ENCODE peak calls at places on chromosomes 11 and 22, in four cellular contexts. Q is fibroblast of lung, U is PC-3, N is IMR-90. H is an unnamed sample.

GRCh38 chr22:19120829-19121630 is 1.2 kb downstream of the DGCR2 start:
- DNase-seq in N (peak; percentile 33), Q (peak; percentile 67), U (peak; percentile 76), H (peak; percentile 76)

GRCh38 chr11:28153586-28153985 is 45.4 kb downstream of the METTL15 start:
- DNase-seq in U (no peak), Q (peak; percentile 76), N (peak; percentile 25), H (no peak)

GRCh38 chr11:88666364-88666763 is 328.8 kb upstream of the CTSC start:
- DNase-seq in N (no peak), U (no peak), Q (no peak), H (peak; percentile 6)

GRCh38 chr11:11876458-11876857 is 34.7 kb downstream of the USP47 start:
- DNase-seq in Q (no peak), U (peak; percentile 33), N (no peak), H (no peak)

GRCh38 chr11:95108671-95109551 is 19.3 kb downstream of the ENDOD1 start:
- DNase-seq in U (no peak), Q (peak; percentile 64), N (peak; percentile 14), H (no peak)

GRCh38 chr22:40419718-40420117 is 49.3 kb downstream of the SGSM3 start:
- DNase-seq in U (no peak), Q (no peak), N (no peak), H (no peak)

GRCh38 chr22:40426671-40427070 is 56.3 kb downstream of the SGSM3 start:
- DNase-seq in N (peak; percentile 88), Q (peak; percentile 85), U (no peak), H (no peak)

GRCh38 chr22:25027959-25028840 is 75.7 kb downstream of the KIAA1671 start:
- DNase-seq in N (no peak), U (peak; percentile 11), Q (no peak), H (peak; percentile 49)

GRCh38 chr22:47472636-47473035 is 710.2 kb downstream of the TBC1D22A start:
- DNase-seq in N (no peak), Q (no peak), U (no peak), H (no peak)

GRCh38 chr11:13440100-13440855 is 22.7 kb downstream of the BTBD10 start:
- DNase-seq in Q (peak; percentile 94), U (peak; percentile 79), N (peak; percentile 97), H (peak; percentile 34)

GRCh38 chr11:100328626-100329340 is 358.3 kb upstream of the ARHGAP42 start:
- DNase-seq in Q (peak; percentile 2), U (peak; percentile 7), N (peak; percentile 7), H (peak; percentile 12)

GRCh38 chr22:27435839-27436581 is 365.5 kb downstream of the MN1 start:
- DNase-seq in Q (peak; percentile 84), U (no peak), N (peak; percentile 65), H (peak; percentile 62)

GRCh38 chr22:29998627-29999026 is 81.6 kb upstream of the HORMAD2 start:
- DNase-seq in N (no peak), U (no peak), Q (no peak), H (no peak)

GRCh38 chr11:32428665-32429293 is 6.6 kb downstream of the WT1 start:
- DNase-seq in N (no peak), U (no peak), Q (no peak), H (no peak)

GRCh38 chr22:37705205-37705604 is 8.4 kb downstream of the TRIOBP start:
- DNase-seq in N (no peak), Q (no peak), U (no peak), H (no peak)

GRCh38 chr11:79100093-79100704 is 340.6 kb downstream of the TENM4 start:
- DNase-seq in Q (peak; percentile 51), N (peak; percentile 55), U (peak; percentile 80), H (peak; percentile 67)

GRCh38 chr11:86175585-86175984 is 69.0 kb upstream of the EED start:
- DNase-seq in U (no peak), N (no peak), Q (no peak), H (no peak)

GRCh38 chr11:118379497-118379896 is 20.1 kb downstream of the UBE4A start:
- DNase-seq in U (no peak), Q (no peak), N (no peak), H (no peak)

GRCh38 chr11:43904737-43905515 is 24.3 kb downstream of the ALKBH3 start:
- DNase-seq in Q (peak; percentile 65), U (no peak), N (peak; percentile 76), H (no peak)

GRCh38 chr11:128915148-128915519 is 24.0 kb downstream of the KCNJ5 start:
- DNase-seq in U (no peak), Q (no peak), N (no peak), H (no peak)

GRCh38 chr11:130609121-130610035 is 160.9 kb downstream of the ADAMTS15 start:
- DNase-seq in Q (no peak), N (no peak), U (no peak), H (peak; percentile 53)
- H3K4me2 ChIP-seq in Q (no peak overlapping the region), N (no peak overlapping the region), U (no peak overlapping the region), H (no peak overlapping the region)

DNA sequence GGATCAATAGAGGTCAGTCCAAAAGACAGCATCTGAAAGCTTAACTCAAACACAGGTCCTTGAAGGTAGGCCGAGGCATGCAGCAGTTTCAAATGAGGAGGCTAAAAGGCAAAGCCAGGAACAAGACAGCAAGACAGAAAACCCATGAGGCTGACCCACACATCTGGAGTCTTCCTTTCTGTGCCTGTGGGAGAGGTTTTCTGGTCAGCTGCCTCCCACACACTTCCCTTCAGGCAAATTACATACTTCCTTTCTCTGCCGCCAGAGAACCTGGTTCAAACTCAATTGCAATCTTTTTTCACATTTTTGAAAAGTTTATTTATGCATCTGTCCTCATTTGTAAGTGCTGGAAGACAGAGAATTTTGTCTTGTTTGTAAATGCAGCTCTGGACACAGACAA is 29.8 kb upstream of the CRTAM start:
- DNase-seq in Q (peak; percentile 68), U (no peak), N (peak; percentile 73), H (no peak)
- H3K4me2 ChIP-seq in Q (peak overlapping the region; percentile 18), U (no peak overlapping the region), N (peak overlapping the region; percentile 8), H (no peak overlapping the region)

DNA sequence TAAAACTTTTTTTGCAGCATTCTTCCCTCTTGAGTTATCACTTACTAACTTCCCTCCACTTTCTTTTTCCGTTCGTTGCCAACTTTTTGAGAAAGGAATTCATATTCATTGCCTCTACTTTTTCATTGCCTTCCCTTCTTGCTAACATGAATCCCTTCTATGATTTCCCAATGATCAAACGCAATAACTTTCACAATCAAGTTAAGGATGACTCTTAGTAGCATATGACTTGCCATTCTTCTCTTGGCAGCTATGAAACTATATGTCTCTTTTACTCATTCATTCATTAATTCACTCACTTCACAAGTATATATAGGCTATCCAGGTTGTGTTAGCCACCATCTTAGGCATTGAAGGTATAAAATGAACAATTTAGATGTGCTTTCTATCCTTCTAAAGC is 16.6 kb upstream of the ARHGAP20 start:
- DNase-seq in Q (no peak), N (peak; percentile 40), U (no peak), H (no peak)
- H3K4me2 ChIP-seq in Q (no peak overlapping the region), N (no peak overlapping the region), U (no peak overlapping the region), H (no peak overlapping the region)

GRCh38 chr11:106031210-106031845 is 9.3 kb upstream of the MSANTD4 start:
- DNase-seq in U (peak; percentile 85), Q (peak; percentile 18), N (peak; percentile 35), H (no peak)
- H3K4me2 ChIP-seq in U (peak overlapping the region; percentile 48), Q (no peak overlapping the region), N (no peak overlapping the region), H (no peak overlapping the region)

GRCh38 chr11:126919147-126919823 is 81.3 kb downstream of the KIRREL3 start:
- DNase-seq in U (no peak), Q (no peak), N (no peak), H (no peak)
- H3K4me2 ChIP-seq in U (no peak overlapping the region), Q (no peak overlapping the region), N (no peak overlapping the region), H (no peak overlapping the region)